ENCODE peak calls at places on chromosomes 3 and 15, in six cellular contexts. One of them, this sample, is unnamed.

GRCh38 chr15:56835598-56836275 is 82.7 kb upstream of the TCF12 start:
- DNase-seq in cardiac fibroblast: peak
- DNase-seq in stomach: no peak
- DNase-seq in neuronal stem cell: no peak
- DNase-seq in colonic mucosa: no peak
- DNase-seq in CD4-positive, CD25-positive, alpha-beta regulatory T cell: no peak
- DNase-seq in this sample: no peak

GRCh38 chr3:15300318-15301078 is 31.9 kb downstream of the SH3BP5 start:
- DNase-seq in cardiac fibroblast: peak
- DNase-seq in stomach: no peak
- DNase-seq in neuronal stem cell: no peak
- DNase-seq in colonic mucosa: no peak
- DNase-seq in CD4-positive, CD25-positive, alpha-beta regulatory T cell: no peak
- DNase-seq in this sample: peak

GRCh38 chr3:139281096-139281495 is 62.7 kb upstream of the MRPS22 start:
- DNase-seq in cardiac fibroblast: peak
- DNase-seq in stomach: no peak
- DNase-seq in neuronal stem cell: no peak
- DNase-seq in colonic mucosa: no peak
- DNase-seq in CD4-positive, CD25-positive, alpha-beta regulatory T cell: no peak
- DNase-seq in this sample: no peak

GRCh38 chr15:90095521-90095959 is 6.7 kb downstream of the IDH2 start:
- DNase-seq in cardiac fibroblast: no peak
- DNase-seq in stomach: peak
- DNase-seq in neuronal stem cell: no peak
- DNase-seq in colonic mucosa: no peak
- DNase-seq in CD4-positive, CD25-positive, alpha-beta regulatory T cell: no peak
- DNase-seq in this sample: no peak

GRCh38 chr15:84082739-84083138 is 152.8 kb upstream of the GOLGA6L4 start:
- DNase-seq in cardiac fibroblast: peak
- DNase-seq in stomach: no peak
- DNase-seq in neuronal stem cell: no peak
- DNase-seq in colonic mucosa: no peak
- DNase-seq in CD4-positive, CD25-positive, alpha-beta regulatory T cell: no peak
- DNase-seq in this sample: no peak

GRCh38 chr15:42730135-42730534 is 6.8 kb downstream of the CDAN1 start:
- DNase-seq in cardiac fibroblast: no peak
- DNase-seq in stomach: no peak
- DNase-seq in neuronal stem cell: no peak
- DNase-seq in colonic mucosa: no peak
- DNase-seq in CD4-positive, CD25-positive, alpha-beta regulatory T cell: no peak
- DNase-seq in this sample: no peak

GRCh38 chr3:66001626-66002025 is 37.1 kb downstream of the MAGI1 start:
- DNase-seq in cardiac fibroblast: no peak
- DNase-seq in stomach: no peak
- DNase-seq in neuronal stem cell: no peak
- DNase-seq in colonic mucosa: no peak
- DNase-seq in CD4-positive, CD25-positive, alpha-beta regulatory T cell: no peak
- DNase-seq in this sample: no peak

GRCh38 chr15:37921527-37922385 is 12.7 kb upstream of the TMCO5A start:
- DNase-seq in cardiac fibroblast: no peak
- DNase-seq in stomach: peak
- DNase-seq in neuronal stem cell: no peak
- DNase-seq in colonic mucosa: no peak
- DNase-seq in CD4-positive, CD25-positive, alpha-beta regulatory T cell: no peak
- DNase-seq in this sample: no peak

GRCh38 chr3:76998555-76998954 is 41.3 kb upstream of the ROBO2 start:
- DNase-seq in cardiac fibroblast: no peak
- DNase-seq in stomach: no peak
- DNase-seq in neuronal stem cell: no peak
- DNase-seq in colonic mucosa: no peak
- DNase-seq in CD4-positive, CD25-positive, alpha-beta regulatory T cell: no peak
- DNase-seq in this sample: no peak

DNA sequence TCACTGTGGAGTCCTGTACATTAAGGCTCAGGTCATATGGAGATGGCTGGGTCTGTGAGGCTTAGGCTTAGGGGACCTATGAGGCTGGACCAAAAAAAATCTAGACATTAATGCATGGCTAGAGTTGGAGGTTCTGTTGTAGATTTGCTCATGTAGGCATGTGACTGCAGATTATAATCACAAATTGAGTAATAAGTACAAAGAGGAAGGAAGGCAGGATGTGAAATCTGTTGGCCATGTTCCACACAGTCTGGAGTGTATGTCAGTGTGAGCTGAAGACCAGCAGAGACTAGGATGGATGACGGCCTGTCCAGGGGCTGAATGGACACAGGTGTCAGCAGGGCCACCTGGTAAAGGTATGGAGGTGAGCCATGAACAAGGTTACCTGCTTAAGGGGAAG is at the start of gene ST3GAL6:
- DNase-seq in cardiac fibroblast: peak
- DNase-seq in stomach: no peak
- DNase-seq in neuronal stem cell: no peak
- DNase-seq in colonic mucosa: no peak
- DNase-seq in CD4-positive, CD25-positive, alpha-beta regulatory T cell: no peak
- DNase-seq in this sample: no peak
- H3K4me3 ChIP-seq in cardiac fibroblast: no peak
- H3K4me3 ChIP-seq in stomach: peak
- H3K4me3 ChIP-seq in neuronal stem cell: no peak
- H3K4me3 ChIP-seq in colonic mucosa: no peak
- H3K4me3 ChIP-seq in CD4-positive, CD25-positive, alpha-beta regulatory T cell: no peak
- H3K4me3 ChIP-seq in this sample: no peak

GRCh38 chr3:98886525-98886924 is 15.0 kb downstream of the DCBLD2 start:
- DNase-seq in cardiac fibroblast: peak
- DNase-seq in stomach: no peak
- DNase-seq in neuronal stem cell: no peak
- DNase-seq in colonic mucosa: no peak
- DNase-seq in CD4-positive, CD25-positive, alpha-beta regulatory T cell: no peak
- DNase-seq in this sample: no peak
- H3K4me3 ChIP-seq in cardiac fibroblast: no peak
- H3K4me3 ChIP-seq in stomach: no peak
- H3K4me3 ChIP-seq in neuronal stem cell: no peak
- H3K4me3 ChIP-seq in colonic mucosa: no peak
- H3K4me3 ChIP-seq in CD4-positive, CD25-positive, alpha-beta regulatory T cell: no peak
- H3K4me3 ChIP-seq in this sample: no peak

DNA sequence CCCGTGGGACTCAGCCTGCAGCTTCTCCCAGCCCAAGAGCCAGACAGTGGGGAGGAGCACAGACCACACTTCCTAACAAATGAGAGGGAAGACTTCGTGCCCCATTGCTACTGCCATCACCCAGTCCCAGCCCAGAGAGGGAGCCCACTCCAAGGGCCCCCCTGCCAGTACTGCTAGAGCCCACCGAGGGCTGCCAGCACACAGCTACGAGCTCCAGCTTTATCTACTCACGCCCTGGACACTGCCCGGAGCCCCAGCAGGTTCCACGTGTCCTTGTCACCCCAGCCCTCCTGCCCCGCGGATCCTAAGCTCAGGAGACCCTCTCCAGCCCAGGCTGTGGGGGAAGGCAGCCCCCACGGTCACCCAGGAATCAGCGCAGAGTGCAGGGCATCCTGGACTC is 1.9 kb downstream of the GOLGA8A start:
- DNase-seq in cardiac fibroblast: no peak
- DNase-seq in stomach: no peak
- DNase-seq in neuronal stem cell: no peak
- DNase-seq in colonic mucosa: no peak
- DNase-seq in CD4-positive, CD25-positive, alpha-beta regulatory T cell: no peak
- DNase-seq in this sample: no peak
- H3K4me3 ChIP-seq in cardiac fibroblast: no peak
- H3K4me3 ChIP-seq in stomach: no peak
- H3K4me3 ChIP-seq in neuronal stem cell: no peak
- H3K4me3 ChIP-seq in colonic mucosa: no peak
- H3K4me3 ChIP-seq in CD4-positive, CD25-positive, alpha-beta regulatory T cell: no peak
- H3K4me3 ChIP-seq in this sample: peak

GRCh38 chr15:34334676-34335075 is 2.9 kb downstream of the SLC12A6 start:
- DNase-seq in cardiac fibroblast: peak
- DNase-seq in stomach: no peak
- DNase-seq in neuronal stem cell: no peak
- DNase-seq in colonic mucosa: no peak
- DNase-seq in CD4-positive, CD25-positive, alpha-beta regulatory T cell: no peak
- DNase-seq in this sample: no peak
- H3K4me3 ChIP-seq in cardiac fibroblast: no peak
- H3K4me3 ChIP-seq in stomach: peak
- H3K4me3 ChIP-seq in neuronal stem cell: no peak
- H3K4me3 ChIP-seq in colonic mucosa: no peak
- H3K4me3 ChIP-seq in CD4-positive, CD25-positive, alpha-beta regulatory T cell: peak
- H3K4me3 ChIP-seq in this sample: no peak

DNA sequence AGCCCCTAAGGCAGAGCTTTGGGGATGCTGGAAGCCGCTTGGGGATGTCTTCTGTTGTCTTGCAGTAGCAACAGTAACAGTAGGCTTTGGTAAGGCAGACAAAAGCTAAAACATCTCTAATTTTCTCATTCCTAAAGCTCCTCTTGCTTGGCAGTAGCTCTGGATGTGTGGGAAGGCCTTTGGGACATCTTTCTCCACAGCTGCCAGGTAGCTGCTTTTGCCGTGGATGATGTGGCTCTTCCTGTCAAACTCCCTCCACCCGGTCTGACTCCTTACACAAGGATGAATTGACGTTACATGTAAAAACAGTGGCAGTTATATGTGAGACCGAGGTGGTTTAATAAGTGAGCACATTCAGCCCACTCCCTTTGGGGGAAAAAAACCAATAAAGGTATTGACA is 309.0 kb downstream of the TUSC7 start:
- DNase-seq in cardiac fibroblast: no peak
- DNase-seq in stomach: no peak
- DNase-seq in neuronal stem cell: no peak
- DNase-seq in colonic mucosa: no peak
- DNase-seq in CD4-positive, CD25-positive, alpha-beta regulatory T cell: no peak
- DNase-seq in this sample: peak
- H3K4me3 ChIP-seq in cardiac fibroblast: no peak
- H3K4me3 ChIP-seq in stomach: no peak
- H3K4me3 ChIP-seq in neuronal stem cell: no peak
- H3K4me3 ChIP-seq in colonic mucosa: no peak
- H3K4me3 ChIP-seq in CD4-positive, CD25-positive, alpha-beta regulatory T cell: no peak
- H3K4me3 ChIP-seq in this sample: no peak